ENCODE peak calls at places on chromosomes 1 and 21, in nine cellular contexts. N, U, B, F, S, R, O, C and W are unnamed samples.

GRCh38 chr1:65036614-65037180 is 70.3 kb upstream of the JAK1 start:
- DNase-seq in R (no peak), N (no peak), B (no peak), O (no peak), F (no peak), C (no peak), S (no peak), U (no peak), W (no peak)

GRCh38 chr21:15928196-15928595 is 198.4 kb downstream of the USP25 start:
- DNase-seq in C (no peak), S (no peak), U (no peak), B (no peak), O (no peak), N (no peak), F (no peak), R (no peak), W (no peak)

GRCh38 chr1:202349263-202349928 is 897 bp downstream of the PPP1R12B start:
- DNase-seq in R (no peak), C (no peak), S (no peak), N (peak), B (peak), U (no peak), F (no peak), O (no peak), W (no peak)

GRCh38 chr1:222387020-222387816 is 160.7 kb downstream of the HHIPL2 start:
- DNase-seq in B (no peak), R (no peak), F (no peak), C (peak), O (no peak), U (no peak), S (no peak), N (peak), W (no peak)

GRCh38 chr1:35223109-35223630 is 30.2 kb upstream of the SFPQ start:
- DNase-seq in F (no peak), O (no peak), S (no peak), U (no peak), N (no peak), B (no peak), C (no peak), R (no peak), W (no peak)

GRCh38 chr1:33370286-33370685 is 49.4 kb upstream of the A3GALT2 start:
- DNase-seq in S (no peak), N (peak), F (no peak), U (no peak), O (no peak), C (no peak), R (no peak), B (no peak), W (peak)

GRCh38 chr1:10168912-10169514 is 41.4 kb upstream of the KIF1B start:
- DNase-seq in S (no peak), U (no peak), O (no peak), R (no peak), C (no peak), F (no peak), B (no peak), N (no peak), W (no peak)

GRCh38 chr21:39006653-39007417 is 176.4 kb downstream of the PSMG1 start:
- DNase-seq in C (no peak), B (peak), N (no peak), U (peak), R (no peak), O (no peak), F (peak), S (no peak), W (no peak)

GRCh38 chr1:12464627-12465056 is 153.4 kb downstream of the DHRS3 start:
- DNase-seq in U (no peak), R (no peak), B (no peak), C (no peak), N (peak), F (peak), O (no peak), S (no peak), W (no peak)

GRCh38 chr1:40795811-40796586 is 12.4 kb downstream of the KCNQ4 start:
- DNase-seq in N (no peak), R (no peak), O (no peak), S (no peak), U (no peak), C (no peak), B (no peak), F (no peak), W (no peak)

GRCh38 chr1:45999507-45999906 is 132.9 kb downstream of the PIK3R3 start:
- DNase-seq in C (no peak), R (no peak), N (peak), S (no peak), U (no peak), O (no peak), B (no peak), F (no peak), W (no peak)

GRCh38 chr1:60073605-60074278 is at the start of gene C1orf87:
- DNase-seq in N (no peak), C (peak), B (no peak), O (no peak), R (no peak), U (peak), F (no peak), S (no peak), W (no peak)

GRCh38 chr1:115194571-115194970 is 105.3 kb upstream of the TSPAN2 start:
- DNase-seq in B (no peak), O (no peak), N (no peak), R (no peak), C (no peak), F (no peak), U (no peak), S (no peak), W (no peak)

GRCh38 chr1:44537961-44538360 is 132.9 kb downstream of the RNF220 start:
- DNase-seq in O (no peak), U (no peak), F (no peak), B (no peak), S (no peak), C (no peak), N (no peak), R (no peak), W (no peak)

GRCh38 chr1:99268021-99268420 is 3.7 kb downstream of the PLPPR4 start:
- DNase-seq in F (no peak), N (no peak), R (no peak), C (no peak), U (no peak), S (no peak), O (no peak), B (no peak), W (no peak)

GRCh38 chr1:216221260-216221700 is 202.0 kb downstream of the USH2A start:
- DNase-seq in B (peak), R (no peak), U (no peak), C (peak), O (no peak), N (peak), F (no peak), S (no peak), W (peak)